ENCODE peak calls at places on chromosomes 1 and 21, in eight cellular contexts. One of them, this sample, is unnamed.

GRCh38 chr1:3068400-3069361 is at the start of gene PRDM16:
- DNase-seq in progenitor cell of endocrine pancreas: peak; percentile 46
- DNase-seq in colonic mucosa: peak; percentile 26
- DNase-seq in right lobe of liver: peak; percentile 53
- DNase-seq in BE2C: no peak
- DNase-seq in mucosa of descending colon: peak; percentile 36
- DNase-seq in OCI-LY7: no peak
- DNase-seq in AG10803: peak; percentile 43
- DNase-seq in this sample: peak; percentile 22

GRCh38 chr1:213057264-213058059 is 6.4 kb downstream of the RPS6KC1 start:
- DNase-seq in progenitor cell of endocrine pancreas: no peak
- DNase-seq in colonic mucosa: no peak
- DNase-seq in right lobe of liver: no peak
- DNase-seq in BE2C: no peak
- DNase-seq in mucosa of descending colon: no peak
- DNase-seq in OCI-LY7: no peak
- DNase-seq in AG10803: no peak
- DNase-seq in this sample: no peak

GRCh38 chr1:173113015-173113741 is 62.4 kb upstream of the TNFSF18 start:
- DNase-seq in progenitor cell of endocrine pancreas: no peak
- DNase-seq in colonic mucosa: no peak
- DNase-seq in right lobe of liver: no peak
- DNase-seq in BE2C: no peak
- DNase-seq in mucosa of descending colon: no peak
- DNase-seq in OCI-LY7: no peak
- DNase-seq in AG10803: no peak
- DNase-seq in this sample: no peak

GRCh38 chr1:238279694-238280380 is 389.1 kb upstream of the ZP4 start:
- DNase-seq in progenitor cell of endocrine pancreas: no peak
- DNase-seq in colonic mucosa: no peak
- DNase-seq in right lobe of liver: no peak
- DNase-seq in BE2C: no peak
- DNase-seq in mucosa of descending colon: no peak
- DNase-seq in OCI-LY7: no peak
- DNase-seq in AG10803: no peak
- DNase-seq in this sample: no peak

GRCh38 chr1:38061290-38061689 is 14.7 kb upstream of the POU3F1 start:
- DNase-seq in progenitor cell of endocrine pancreas: no peak
- DNase-seq in colonic mucosa: no peak
- DNase-seq in right lobe of liver: no peak
- DNase-seq in BE2C: no peak
- DNase-seq in mucosa of descending colon: no peak
- DNase-seq in OCI-LY7: no peak
- DNase-seq in AG10803: no peak
- DNase-seq in this sample: no peak

GRCh38 chr21:32382108-32382601 is 10.7 kb downstream of the URB1 start:
- DNase-seq in progenitor cell of endocrine pancreas: no peak
- DNase-seq in colonic mucosa: no peak
- DNase-seq in right lobe of liver: no peak
- DNase-seq in BE2C: no peak
- DNase-seq in mucosa of descending colon: no peak
- DNase-seq in OCI-LY7: no peak
- DNase-seq in AG10803: peak; percentile 81
- DNase-seq in this sample: no peak

GRCh38 chr1:100383743-100384405 is 31.6 kb downstream of the CDC14A start:
- DNase-seq in progenitor cell of endocrine pancreas: no peak
- DNase-seq in colonic mucosa: no peak
- DNase-seq in right lobe of liver: no peak
- DNase-seq in BE2C: no peak
- DNase-seq in mucosa of descending colon: no peak
- DNase-seq in OCI-LY7: no peak
- DNase-seq in AG10803: no peak
- DNase-seq in this sample: no peak

GRCh38 chr1:42006836-42007235 is 88.1 kb upstream of the HIVEP3 start:
- DNase-seq in progenitor cell of endocrine pancreas: no peak
- DNase-seq in colonic mucosa: no peak
- DNase-seq in right lobe of liver: no peak
- DNase-seq in BE2C: no peak
- DNase-seq in mucosa of descending colon: no peak
- DNase-seq in OCI-LY7: no peak
- DNase-seq in AG10803: peak; percentile 35
- DNase-seq in this sample: no peak

GRCh38 chr1:1281533-1282321 is 1.5 kb downstream of the SCNN1D start:
- DNase-seq in progenitor cell of endocrine pancreas: no peak
- DNase-seq in colonic mucosa: peak; percentile 93
- DNase-seq in right lobe of liver: peak; percentile 97
- DNase-seq in BE2C: no peak
- DNase-seq in mucosa of descending colon: peak; percentile 93
- DNase-seq in OCI-LY7: no peak
- DNase-seq in AG10803: peak; percentile 48
- DNase-seq in this sample: peak; percentile 67

GRCh38 chr1:27141266-27142003 is 13.5 kb downstream of the SLC9A1 start:
- DNase-seq in progenitor cell of endocrine pancreas: no peak
- DNase-seq in colonic mucosa: peak; percentile 85
- DNase-seq in right lobe of liver: no peak
- DNase-seq in BE2C: no peak
- DNase-seq in mucosa of descending colon: peak; percentile 75
- DNase-seq in OCI-LY7: no peak
- DNase-seq in AG10803: no peak
- DNase-seq in this sample: no peak

GRCh38 chr21:41726058-41726558 is 40.7 kb downstream of the RIPK4 start:
- DNase-seq in progenitor cell of endocrine pancreas: no peak
- DNase-seq in colonic mucosa: no peak
- DNase-seq in right lobe of liver: peak; percentile 48
- DNase-seq in BE2C: no peak
- DNase-seq in mucosa of descending colon: no peak
- DNase-seq in OCI-LY7: no peak
- DNase-seq in AG10803: no peak
- DNase-seq in this sample: no peak

GRCh38 chr1:109535481-109535880 is 4.2 kb upstream of the GPR61 start:
- DNase-seq in progenitor cell of endocrine pancreas: no peak
- DNase-seq in colonic mucosa: no peak
- DNase-seq in right lobe of liver: no peak
- DNase-seq in BE2C: no peak
- DNase-seq in mucosa of descending colon: no peak
- DNase-seq in OCI-LY7: no peak
- DNase-seq in AG10803: no peak
- DNase-seq in this sample: no peak

GRCh38 chr1:153790996-153791855 is 16.0 kb downstream of the SLC27A3 start:
- DNase-seq in progenitor cell of endocrine pancreas: no peak
- DNase-seq in colonic mucosa: no peak
- DNase-seq in right lobe of liver: peak; percentile 59
- DNase-seq in BE2C: no peak
- DNase-seq in mucosa of descending colon: peak; percentile 70
- DNase-seq in OCI-LY7: peak; percentile 59
- DNase-seq in AG10803: peak; percentile 95
- DNase-seq in this sample: peak; percentile 85

GRCh38 chr1:23403038-23403336 is 21.6 kb downstream of the TCEA3 start:
- DNase-seq in progenitor cell of endocrine pancreas: no peak
- DNase-seq in colonic mucosa: no peak
- DNase-seq in right lobe of liver: no peak
- DNase-seq in BE2C: no peak
- DNase-seq in mucosa of descending colon: no peak
- DNase-seq in OCI-LY7: no peak
- DNase-seq in AG10803: peak; percentile 72
- DNase-seq in this sample: no peak

DNA sequence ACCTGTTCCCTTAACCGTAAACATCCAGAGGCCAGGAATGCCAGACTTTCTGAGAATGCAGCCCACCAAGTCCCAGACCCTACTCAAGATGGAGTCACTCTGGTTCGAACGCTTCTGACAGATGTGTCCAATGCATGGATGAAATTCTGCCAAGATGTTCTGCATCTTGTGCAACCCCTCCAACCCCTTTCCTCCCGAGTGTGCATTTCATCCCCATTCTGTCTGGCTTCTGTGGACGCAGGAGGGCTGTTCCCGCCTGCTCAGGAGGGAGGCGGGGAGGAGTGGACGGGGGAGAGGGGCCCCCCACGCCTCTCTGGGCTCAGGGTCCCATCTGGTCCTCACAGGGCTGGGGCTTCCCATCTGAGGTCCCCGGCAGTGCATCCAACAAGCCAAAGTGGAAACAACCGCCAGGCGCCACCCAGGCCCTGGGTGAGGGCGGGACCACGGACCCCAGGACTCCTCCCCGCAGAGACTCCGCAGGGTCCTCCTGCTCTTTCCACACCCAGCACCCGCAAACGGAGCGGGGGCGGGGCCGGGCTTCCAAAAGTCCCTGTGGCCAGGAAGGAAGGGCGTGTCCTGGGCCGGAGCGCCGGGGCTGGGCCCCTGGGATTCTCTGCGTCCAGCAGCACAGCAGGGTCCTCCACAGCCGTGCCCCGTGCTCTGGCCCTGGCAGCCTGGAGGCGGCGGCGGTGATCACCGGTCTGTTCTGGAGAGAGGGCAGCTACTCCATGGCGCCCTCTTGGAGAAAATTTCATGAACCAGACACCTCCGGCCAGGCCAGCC is 27.7 kb upstream of the SUMO3 start:
- DNase-seq in progenitor cell of endocrine pancreas: peak; percentile 44
- DNase-seq in colonic mucosa: peak; percentile 76
- DNase-seq in right lobe of liver: peak; percentile 73
- DNase-seq in BE2C: peak; percentile 83
- DNase-seq in mucosa of descending colon: peak; percentile 84
- DNase-seq in OCI-LY7: peak; percentile 21
- DNase-seq in AG10803: peak; percentile 45
- DNase-seq in this sample: peak; percentile 61
- TF ChIP-seq CTCF in progenitor cell of endocrine pancreas: peak; percentile 54
- TF ChIP-seq CTCF in colonic mucosa: no peak
- TF ChIP-seq CTCF in right lobe of liver: peak; percentile 46
- TF ChIP-seq CTCF in BE2C: peak; percentile 58
- TF ChIP-seq CTCF in mucosa of descending colon: no peak
- TF ChIP-seq CTCF in OCI-LY7: peak; percentile 48
- TF ChIP-seq CTCF in AG10803: peak; percentile 39
- TF ChIP-seq CTCF in this sample: peak; percentile 41

GRCh38 chr1:26094677-26095383 is 16.8 kb upstream of the PDIK1L start:
- DNase-seq in progenitor cell of endocrine pancreas: no peak
- DNase-seq in colonic mucosa: no peak
- DNase-seq in right lobe of liver: no peak
- DNase-seq in BE2C: peak; percentile 54
- DNase-seq in mucosa of descending colon: no peak
- DNase-seq in OCI-LY7: no peak
- DNase-seq in AG10803: peak; percentile 17
- DNase-seq in this sample: no peak
- TF ChIP-seq CTCF in progenitor cell of endocrine pancreas: peak; percentile 12
- TF ChIP-seq CTCF in colonic mucosa: no peak
- TF ChIP-seq CTCF in right lobe of liver: no peak
- TF ChIP-seq CTCF in BE2C: peak; percentile 37
- TF ChIP-seq CTCF in mucosa of descending colon: no peak
- TF ChIP-seq CTCF in OCI-LY7: no peak
- TF ChIP-seq CTCF in AG10803: peak; percentile 14
- TF ChIP-seq CTCF in this sample: no peak

GRCh38 chr21:28444567-28444966 is 548.1 kb downstream of the LTN1 start:
- DNase-seq in progenitor cell of endocrine pancreas: no peak
- DNase-seq in colonic mucosa: no peak
- DNase-seq in right lobe of liver: no peak
- DNase-seq in BE2C: no peak
- DNase-seq in mucosa of descending colon: no peak
- DNase-seq in OCI-LY7: no peak
- DNase-seq in AG10803: peak; percentile 64
- DNase-seq in this sample: no peak
- TF ChIP-seq CTCF in progenitor cell of endocrine pancreas: no peak
- TF ChIP-seq CTCF in colonic mucosa: no peak
- TF ChIP-seq CTCF in right lobe of liver: no peak
- TF ChIP-seq CTCF in BE2C: no peak
- TF ChIP-seq CTCF in mucosa of descending colon: no peak
- TF ChIP-seq CTCF in OCI-LY7: no peak
- TF ChIP-seq CTCF in AG10803: no peak
- TF ChIP-seq CTCF in this sample: no peak

DNA sequence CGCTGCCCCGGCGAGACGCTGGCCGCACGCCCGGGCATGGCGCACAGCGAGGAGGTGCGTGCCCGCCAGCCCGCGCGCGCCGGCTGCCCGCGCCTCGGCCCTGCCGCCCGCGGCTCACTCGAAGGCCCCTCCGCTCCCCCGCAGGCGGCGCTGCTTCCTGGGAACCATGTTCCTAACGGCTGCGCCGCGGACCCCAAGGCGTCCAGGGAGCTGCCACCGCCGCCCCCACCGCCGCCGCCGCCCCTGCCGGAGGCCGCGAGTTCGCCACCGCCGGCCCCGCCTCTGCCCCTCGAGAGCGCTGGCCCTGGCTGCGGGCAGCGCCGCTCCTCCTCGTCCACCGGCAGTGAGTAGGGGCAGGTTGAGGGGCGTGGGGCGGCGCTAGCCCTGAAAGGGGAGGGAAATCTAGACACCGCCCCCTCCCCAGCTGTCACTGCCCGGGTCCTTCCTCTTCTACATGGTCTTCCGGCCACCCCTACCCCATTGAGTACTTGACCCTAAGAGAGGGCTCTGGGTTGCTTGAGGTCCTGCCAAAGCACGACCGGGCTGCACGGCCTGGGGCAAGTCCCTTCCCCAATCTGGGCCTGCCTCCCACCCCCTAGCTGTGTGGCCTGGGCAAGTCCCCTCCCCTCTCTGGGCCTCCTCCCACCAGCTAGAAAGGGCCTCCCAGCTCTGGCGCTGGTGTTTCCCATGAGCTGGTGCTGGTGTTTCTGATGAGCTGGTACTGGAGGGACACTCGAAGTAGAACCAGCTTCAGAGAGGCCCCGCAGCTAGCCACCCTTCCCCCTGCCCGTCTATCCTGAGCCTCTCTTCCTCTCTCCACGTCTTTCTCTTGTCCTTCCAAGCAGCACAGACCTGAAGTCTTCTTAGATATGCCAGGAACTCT is 17.0 kb downstream of the TNFRSF25 start:
- DNase-seq in progenitor cell of endocrine pancreas: peak; percentile 42
- DNase-seq in colonic mucosa: no peak
- DNase-seq in right lobe of liver: peak; percentile 90
- DNase-seq in BE2C: peak; percentile 39
- DNase-seq in mucosa of descending colon: peak; percentile 63
- DNase-seq in OCI-LY7: no peak
- DNase-seq in AG10803: no peak
- DNase-seq in this sample: no peak
- TF ChIP-seq CTCF in progenitor cell of endocrine pancreas: no peak
- TF ChIP-seq CTCF in colonic mucosa: no peak
- TF ChIP-seq CTCF in right lobe of liver: no peak
- TF ChIP-seq CTCF in BE2C: no peak
- TF ChIP-seq CTCF in mucosa of descending colon: no peak
- TF ChIP-seq CTCF in OCI-LY7: no peak
- TF ChIP-seq CTCF in AG10803: no peak
- TF ChIP-seq CTCF in this sample: no peak